ENCODE peak calls at places on chromosomes 13 and 19, in four cellular contexts. X, P, D and H are unnamed samples.

GRCh38 chr19:14542721-14543328 is 13.4 kb downstream of the TECR start:
- DNase-seq in D (no peak), P (no peak), X (no peak), H (no peak)

GRCh38 chr13:30156826-30157615 is 150.3 kb downstream of the KATNAL1 start:
- DNase-seq in P (no peak), X (no peak), D (no peak), H (no peak)

GRCh38 chr13:29589234-29589633 is 6.3 kb downstream of the SLC7A1 start:
- DNase-seq in P (peak), X (no peak), D (no peak), H (no peak)

GRCh38 chr19:58356971-58357797 is 3.9 kb upstream of the A1BG start:
- DNase-seq in X (no peak), P (no peak), D (no peak), H (no peak)

GRCh38 chr19:10961763-10962536 is 1.1 kb downstream of the SMARCA4 start:
- DNase-seq in D (no peak), P (no peak), X (no peak), H (no peak)

GRCh38 chr13:106612688-106613087 is 44.8 kb upstream of the ARGLU1 start:
- DNase-seq in D (peak), P (peak), X (peak), H (peak)

GRCh38 chr13:50122465-50122864 is 107.2 kb downstream of the KCNRG start:
- DNase-seq in P (no peak), X (no peak), D (no peak), H (no peak)

GRCh38 chr13:30039506-30039905 is 189.1 kb upstream of the UBL3 start:
- DNase-seq in X (no peak), D (no peak), P (no peak), H (no peak)

GRCh38 chr19:32916969-32917611 is 47.5 kb upstream of the SLC7A9 start:
- DNase-seq in P (no peak), X (no peak), D (no peak), H (no peak)

GRCh38 chr13:29301027-29301426 is 294.5 kb downstream of the SLC7A1 start:
- DNase-seq in P (no peak), D (no peak), X (no peak), H (no peak)

GRCh38 chr13:76825415-76825814 is 60.8 kb downstream of the KCTD12 start:
- DNase-seq in P (no peak), X (no peak), D (no peak), H (no peak)

GRCh38 chr19:52343548-52343947 is 7.5 kb downstream of the ZNF610 start:
- DNase-seq in D (peak), P (peak), X (peak), H (peak)

GRCh38 chr19:31257025-31257424 is 92.2 kb downstream of the TSHZ3 start:
- DNase-seq in X (no peak), P (no peak), D (no peak), H (no peak)

GRCh38 chr13:70795484-70795883 is 687.2 kb upstream of the KLHL1 start:
- DNase-seq in D (no peak), P (no peak), X (no peak), H (no peak)

GRCh38 chr13:23790591-23791170 is 98.5 kb downstream of the MIPEP start:
- DNase-seq in X (no peak), P (no peak), D (no peak), H (no peak)

GRCh38 chr13:111372651-111373425 is 52.4 kb downstream of the TEX29 start:
- DNase-seq in P (no peak), D (no peak), X (no peak), H (no peak)

GRCh38 chr13:110713981-110714797 is 689 bp downstream of the ING1 start:
- DNase-seq in P (peak), D (peak), X (peak), H (peak)

GRCh38 chr19:29485293-29485692 is 40.5 kb upstream of the VSTM2B start:
- DNase-seq in D (peak), P (no peak), X (no peak), H (peak)

GRCh38 chr13:46613409-46614049 is 60.6 kb downstream of the LRCH1 start:
- DNase-seq in P (no peak), D (no peak), X (no peak), H (no peak)

GRCh38 chr19:15248648-15249559 is 16.7 kb upstream of the EPHX3 start:
- DNase-seq in D (peak), X (peak), P (peak), H (peak)

GRCh38 chr19:6593651-6594416 is 2.9 kb upstream of the CD70 start:
- DNase-seq in P (no peak), X (no peak), D (no peak), H (no peak)

DNA sequence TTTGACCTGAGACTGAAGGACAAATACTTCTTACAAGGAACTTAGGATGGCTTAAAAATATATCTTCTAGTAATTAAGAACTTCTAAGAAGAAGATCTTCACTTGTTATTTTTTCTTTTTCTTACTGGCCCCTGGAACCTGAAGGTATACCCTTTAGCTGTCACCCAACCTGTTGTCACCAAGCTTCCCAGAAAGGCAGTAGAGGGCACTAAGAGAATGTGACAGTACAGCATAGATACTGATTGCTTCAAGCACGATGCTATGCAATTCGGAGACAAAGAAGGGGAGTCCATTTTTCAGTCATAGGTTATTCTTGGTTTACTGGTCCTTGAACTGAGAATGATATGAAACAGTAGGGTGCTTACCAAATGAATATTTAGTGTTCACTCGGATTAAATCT is 208.3 kb upstream of the PCDH9 start:
- DNase-seq in D (no peak), P (no peak), X (no peak), H (no peak)
- TF ChIP-seq CTCF in D (no peak), P (no peak), X (no peak), H (no peak)

DNA sequence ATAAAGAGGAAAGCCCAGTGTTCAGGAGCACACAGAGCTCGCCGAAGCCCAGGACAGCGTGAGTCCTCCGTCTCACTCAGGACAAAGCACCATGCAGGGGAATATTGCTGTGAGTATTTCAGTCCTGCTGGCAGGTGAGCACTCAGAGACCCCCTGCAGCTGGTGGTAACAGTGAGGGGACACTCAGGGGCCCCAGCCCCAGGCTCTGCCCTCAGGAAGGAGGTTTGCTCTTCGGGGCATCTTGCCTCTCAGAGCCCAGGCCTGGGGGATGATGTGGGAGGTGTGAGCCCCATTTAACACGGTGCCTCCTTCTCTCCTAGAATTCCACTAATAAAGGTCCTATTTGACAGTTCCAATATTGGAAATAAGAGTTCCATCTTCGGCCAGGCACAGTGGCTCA is 14.8 kb downstream of the LILRA1 start:
- DNase-seq in X (no peak), D (no peak), P (no peak), H (no peak)
- TF ChIP-seq POLR2A in X (no peak), D (no peak), P (no peak), H (no peak)

DNA sequence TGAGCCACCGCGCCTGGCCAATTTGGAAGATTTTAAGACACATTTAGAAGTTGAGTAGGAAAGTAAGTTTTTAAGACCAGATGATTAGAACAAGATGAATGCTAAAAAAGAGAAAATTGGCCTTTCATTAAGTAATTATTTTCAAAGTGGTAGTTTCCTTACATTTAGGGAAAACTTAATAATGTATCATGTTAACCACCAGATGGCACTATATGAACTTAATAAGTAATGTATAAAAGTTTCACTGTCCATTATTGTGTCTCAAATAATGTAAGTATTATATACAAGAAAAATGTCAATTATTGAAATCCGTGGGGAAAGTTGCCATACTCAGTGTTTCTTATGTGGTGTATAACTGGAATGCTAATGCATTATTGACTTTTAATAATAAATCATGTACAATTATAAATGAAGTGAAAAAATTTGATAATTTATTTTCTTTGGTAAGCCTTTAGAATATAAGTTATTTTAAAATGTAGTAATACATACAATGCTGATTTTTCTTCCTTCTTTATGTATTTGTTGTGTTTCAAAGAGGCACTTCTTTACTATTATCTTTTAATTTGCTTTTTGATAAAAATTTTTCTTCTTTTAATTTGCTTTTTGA is 29.2 kb downstream of the COG6 start:
- DNase-seq in X (no peak), D (no peak), P (no peak), H (no peak)
- TF ChIP-seq CTCF in X (peak), D (peak), P (peak), H (no peak)

DNA sequence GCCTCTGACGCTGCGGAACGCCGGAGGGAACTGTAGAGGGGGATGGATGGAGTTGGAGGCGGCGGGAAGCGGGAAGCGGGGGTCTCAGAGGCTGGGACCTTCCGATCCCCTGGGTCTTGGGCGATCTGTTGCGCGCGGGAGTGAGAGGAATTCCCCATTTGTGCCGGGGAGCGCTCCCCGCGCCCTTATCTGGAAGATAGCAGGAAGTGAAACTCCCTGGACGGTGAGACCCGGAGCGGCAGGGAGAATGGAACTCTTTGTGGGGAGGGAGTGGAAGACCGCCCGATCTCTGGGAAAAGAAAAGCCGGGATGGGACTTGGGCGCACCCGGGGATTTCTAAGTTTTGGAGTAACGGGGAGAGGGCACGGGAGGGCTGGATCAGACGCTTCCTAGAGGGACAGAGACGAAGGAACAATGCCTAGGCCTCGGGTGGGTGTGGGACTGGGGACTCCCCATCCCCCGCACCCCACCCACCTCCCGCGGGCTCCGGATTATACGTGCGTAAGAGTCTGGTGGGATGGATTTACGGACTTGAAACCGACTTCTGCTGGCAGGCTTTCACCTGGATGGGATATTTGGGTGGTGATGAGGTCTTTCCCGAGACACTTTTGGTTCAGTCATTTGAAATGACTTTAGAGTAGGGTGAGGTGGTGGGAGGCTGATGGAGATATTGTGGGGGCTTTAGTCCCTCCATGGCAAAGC is 495 bp downstream of the LSR start:
- DNase-seq in X (no peak), D (peak), P (peak), H (no peak)
- TF ChIP-seq POLR2A in X (no peak), D (no peak), P (no peak), H (no peak)